ENCODE peak calls at places on chromosome 19, in nine cellular contexts. V, X, U, D, K, W, P, R and F are unnamed samples.

GRCh38 chr19:48711106-48711662 is 8.3 kb downstream of the MAMSTR start:
- DNase-seq in U (no peak), V (no peak), D (no peak), P (no peak), R (no peak), X (no peak), K (no peak), W (no peak), F (no peak)

GRCh38 chr19:17340302-17340870 is 3.0 kb downstream of the GTPBP3 start:
- DNase-seq in R (peak; percentile 88), D (no peak), P (no peak), V (peak; percentile 59), K (peak; percentile 47), W (no peak), X (peak; percentile 94), U (no peak), F (no peak)

GRCh38 chr19:35596366-35596999 is 10.5 kb downstream of the PMIS2 start:
- DNase-seq in R (no peak), D (no peak), U (no peak), W (no peak), K (peak; percentile 73), P (no peak), X (no peak), V (peak; percentile 87), F (no peak)

GRCh38 chr19:33946535-33947323 is 150.1 kb downstream of the KCTD15 start:
- DNase-seq in K (no peak), W (no peak), R (no peak), V (no peak), X (no peak), U (no peak), D (no peak), P (no peak), F (peak; percentile 58)

GRCh38 chr19:44740351-44740824 is 8.1 kb upstream of the BCL3 start:
- DNase-seq in P (no peak), U (no peak), V (peak; percentile 39), D (no peak), K (peak; percentile 88), W (no peak), R (no peak), X (no peak), F (no peak)

GRCh38 chr19:17528610-17529009 is 17.2 kb downstream of the PGLS start:
- DNase-seq in U (no peak), W (no peak), P (no peak), V (no peak), X (no peak), R (no peak), D (no peak), K (no peak), F (no peak)

GRCh38 chr19:38229585-38230073 is 5.6 kb upstream of the DPF1 start:
- DNase-seq in P (no peak), V (peak; percentile 87), W (peak; percentile 95), D (peak; percentile 68), U (peak; percentile 72), K (peak; percentile 89), X (peak; percentile 54), R (peak; percentile 35), F (no peak)

GRCh38 chr19:8643860-8644653 is 13.6 kb downstream of the NFILZ start:
- DNase-seq in P (no peak), D (no peak), X (no peak), U (no peak), K (no peak), V (no peak), W (no peak), R (no peak), F (no peak)

GRCh38 chr19:19324059-19324755 is 3.6 kb downstream of the MAU2 start:
- DNase-seq in X (no peak), D (no peak), W (no peak), R (no peak), P (no peak), K (no peak), V (no peak), U (no peak), F (no peak)

GRCh38 chr19:56309511-56310185 is 5.0 kb downstream of the ZSCAN5A start:
- DNase-seq in D (peak; percentile 54), W (peak; percentile 9), P (no peak), U (peak; percentile 69), K (peak; percentile 64), R (peak; percentile 51), X (peak; percentile 39), V (peak; percentile 78), F (no peak)

GRCh38 chr19:5929646-5930045 is 15.6 kb downstream of the CAPS start:
- DNase-seq in X (no peak), P (no peak), W (no peak), K (no peak), R (no peak), D (no peak), V (no peak), U (peak; percentile 38), F (no peak)

GRCh38 chr19:19528721-19529490 is at the start of gene YJEFN3:
- DNase-seq in W (no peak), D (peak; percentile 48), P (no peak), U (no peak), R (no peak), V (no peak), K (no peak), X (no peak), F (no peak)

GRCh38 chr19:950352-951066 is 24.7 kb downstream of the ARID3A start:
- DNase-seq in R (no peak), P (no peak), W (no peak), U (no peak), X (no peak), K (no peak), V (peak; percentile 45), D (no peak), F (no peak)
- TF ChIP-seq CTCF in R (no peak), P (no peak), W (no peak), U (no peak), X (no peak), K (no peak), V (no peak), D (no peak), F (no peak)

GRCh38 chr19:12763100-12763499 is 11.5 kb downstream of the BEST2 start:
- DNase-seq in W (no peak), U (no peak), X (no peak), K (no peak), P (no peak), R (no peak), V (no peak), D (peak; percentile 72), F (no peak)

GRCh38 chr19:12759686-12760085 is 8.1 kb downstream of the BEST2 start:
- DNase-seq in W (no peak), P (no peak), K (no peak), R (no peak), U (no peak), X (no peak), V (no peak), D (no peak), F (no peak)

GRCh38 chr19:12754465-12755196 is 3.0 kb downstream of the BEST2 start:
- DNase-seq in W (no peak), K (no peak), P (no peak), V (no peak), D (no peak), R (no peak), U (no peak), X (no peak), F (no peak)

GRCh38 chr19:12756150-12756883 is 4.7 kb downstream of the BEST2 start:
- DNase-seq in W (no peak), U (no peak), P (no peak), K (no peak), V (no peak), D (no peak), R (no peak), X (no peak), F (no peak)

DNA sequence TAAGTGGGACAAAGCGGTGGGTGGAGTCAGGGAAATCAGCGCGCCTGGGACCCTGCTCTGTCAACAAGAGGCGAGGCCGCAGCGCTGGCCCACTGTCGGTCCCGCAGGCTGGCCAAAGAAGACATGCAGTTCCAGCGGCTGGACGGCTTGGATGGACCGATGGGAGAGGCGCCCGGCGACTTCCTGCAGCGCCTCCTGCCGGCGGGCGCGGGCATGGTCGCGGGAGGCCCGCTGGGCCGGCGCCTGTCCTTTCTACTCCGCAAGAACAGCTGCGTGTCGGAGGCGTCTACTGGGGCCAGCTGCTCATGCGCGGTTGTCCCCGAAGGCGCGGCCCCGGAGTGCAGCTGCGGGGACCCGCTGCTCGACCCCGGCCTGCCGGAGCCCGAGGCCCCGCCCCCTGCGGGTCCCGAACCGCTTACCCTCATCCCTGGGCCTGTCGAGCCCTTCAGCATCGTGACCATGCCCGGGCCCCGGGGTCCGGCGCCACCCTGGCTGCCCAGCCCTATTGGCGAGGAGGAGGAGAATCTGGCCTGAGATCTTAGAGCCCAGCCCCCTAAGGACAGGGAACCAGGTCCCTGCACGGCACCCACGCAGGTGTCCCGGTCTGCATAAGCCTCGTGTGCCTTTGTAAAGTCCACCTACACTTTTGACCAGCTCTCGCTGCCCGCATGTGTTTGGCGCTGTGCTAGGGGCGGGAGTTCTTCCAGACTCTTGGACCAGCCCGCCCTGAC is 6.1 kb downstream of the BEST2 start:
- DNase-seq in U (peak; percentile 87), W (peak; percentile 72), D (peak; percentile 73), P (peak; percentile 49), K (peak; percentile 79), X (peak; percentile 65), V (peak; percentile 74), R (peak; percentile 80), F (no peak)
- H3K4me3 ChIP-seq in U (peak overlapping the region; percentile 23), W (peak overlapping the region; percentile 36), D (peak overlapping the region; percentile 27), P (peak overlapping the region; percentile 9), K (peak overlapping the region; percentile 36), X (peak overlapping the region; percentile 50), V (no peak overlapping the region), R (peak overlapping the region; percentile 10), F (peak overlapping the region; percentile 62)

GRCh38 chr19:1214862-1215731 is 9.5 kb downstream of the STK11 start:
- DNase-seq in K (no peak), W (no peak), U (peak; percentile 90), D (peak; percentile 79), V (no peak), X (peak; percentile 90), P (no peak), R (no peak), F (peak; percentile 93)

GRCh38 chr19:1218751-1219567 is 13.4 kb downstream of the STK11 start:
- DNase-seq in W (no peak), V (no peak), K (no peak), U (peak; percentile 69), D (no peak), R (no peak), P (no peak), X (no peak), F (no peak)

GRCh38 chr19:1216756-1217155 is 11.2 kb downstream of the STK11 start:
- DNase-seq in R (no peak), D (no peak), W (no peak), K (no peak), P (no peak), V (no peak), X (no peak), U (peak; percentile 43), F (no peak)

GRCh38 chr19:1219786-1220451 is 14.3 kb downstream of the STK11 start:
- DNase-seq in K (no peak), W (no peak), V (no peak), P (no peak), R (no peak), D (no peak), U (peak; percentile 74), X (no peak), F (no peak)

GRCh38 chr19:1217366-1217765 is 11.8 kb downstream of the STK11 start:
- DNase-seq in W (no peak), D (no peak), R (no peak), V (no peak), K (no peak), U (peak; percentile 61), X (no peak), P (no peak), F (no peak)
- TF ChIP-seq CTCF in W (no peak), D (no peak), R (no peak), V (no peak), K (no peak), U (no peak), X (no peak), P (no peak), F (no peak)

GRCh38 chr19:32817913-32818476 is 51.6 kb downstream of the SLC7A9 start:
- DNase-seq in U (no peak), K (no peak), R (no peak), V (no peak), W (no peak), D (no peak), P (no peak), X (no peak), F (no peak)
- H3K4me3 ChIP-seq in U (no peak overlapping the region), K (no peak overlapping the region), R (no peak overlapping the region), V (no peak overlapping the region), W (no peak overlapping the region), D (no peak overlapping the region), P (no peak overlapping the region), X (no peak overlapping the region), F (no peak overlapping the region)